ENCODE peak calls at places on chromosomes 2 and 18, in seven cellular contexts. Y, S, Q, M, V, Z and H are unnamed samples.

GRCh38 chr2:206443735-206444527 is 599 bp downstream of the ADAM23 start:
- DNase-seq in Y (peak), S (no peak), Q (peak), M (no peak), V (no peak), Z (no peak), H (peak)

GRCh38 chr2:224038830-224039079 is 331 bp downstream of the SERPINE2 start:
- DNase-seq in Y (no peak), S (no peak), Q (no peak), M (no peak), V (no peak), Z (no peak), H (no peak)

GRCh38 chr2:233000886-233001750 is 11.9 kb downstream of the NGEF start:
- DNase-seq in Y (no peak), S (no peak), Q (no peak), M (no peak), V (no peak), Z (no peak), H (no peak)

GRCh38 chr2:18001671-18002070 is 123.2 kb downstream of the KCNS3 start:
- DNase-seq in Y (no peak), S (no peak), Q (no peak), M (no peak), V (no peak), Z (no peak), H (no peak)

GRCh38 chr2:41906325-41906700 is 141.5 kb upstream of the PKDCC start:
- DNase-seq in Y (no peak), S (no peak), Q (peak), M (no peak), V (no peak), Z (no peak), H (no peak)

GRCh38 chr2:188291142-188291616 is 495 bp upstream of the GULP1 start:
- DNase-seq in Y (peak), S (peak), Q (peak), M (no peak), V (no peak), Z (no peak), H (peak)

GRCh38 chr2:72236445-72237067 is 88.9 kb upstream of the CYP26B1 start:
- DNase-seq in Y (no peak), S (no peak), Q (peak), M (no peak), V (no peak), Z (no peak), H (no peak)

GRCh38 chr18:21740474-21740723 is 193 bp upstream of the MIB1 start:
- DNase-seq in Y (peak), S (peak), Q (peak), M (peak), V (no peak), Z (peak), H (no peak)

GRCh38 chr2:219417374-219417773 is 803 bp upstream of the DES start:
- DNase-seq in Y (no peak), S (no peak), Q (no peak), M (no peak), V (no peak), Z (no peak), H (no peak)

GRCh38 chr2:72138921-72139381 is 8.7 kb downstream of the CYP26B1 start:
- DNase-seq in Y (no peak), S (no peak), Q (no peak), M (no peak), V (no peak), Z (no peak), H (peak)

GRCh38 chr2:210198326-210198725 is 26.9 kb downstream of the ACADL start:
- DNase-seq in Y (no peak), S (no peak), Q (peak), M (no peak), V (no peak), Z (no peak), H (no peak)

GRCh38 chr2:210190345-210190744 is 19.1 kb upstream of the KANSL1L start:
- DNase-seq in Y (no peak), S (no peak), Q (no peak), M (no peak), V (no peak), Z (no peak), H (no peak)

GRCh38 chr2:210199854-210200253 is 25.4 kb downstream of the ACADL start:
- DNase-seq in Y (no peak), S (no peak), Q (no peak), M (no peak), V (no peak), Z (no peak), H (no peak)

GRCh38 chr2:210199186-210199765 is 26.0 kb downstream of the ACADL start:
- DNase-seq in Y (no peak), S (peak), Q (peak), M (no peak), V (no peak), Z (peak), H (no peak)

DNA sequence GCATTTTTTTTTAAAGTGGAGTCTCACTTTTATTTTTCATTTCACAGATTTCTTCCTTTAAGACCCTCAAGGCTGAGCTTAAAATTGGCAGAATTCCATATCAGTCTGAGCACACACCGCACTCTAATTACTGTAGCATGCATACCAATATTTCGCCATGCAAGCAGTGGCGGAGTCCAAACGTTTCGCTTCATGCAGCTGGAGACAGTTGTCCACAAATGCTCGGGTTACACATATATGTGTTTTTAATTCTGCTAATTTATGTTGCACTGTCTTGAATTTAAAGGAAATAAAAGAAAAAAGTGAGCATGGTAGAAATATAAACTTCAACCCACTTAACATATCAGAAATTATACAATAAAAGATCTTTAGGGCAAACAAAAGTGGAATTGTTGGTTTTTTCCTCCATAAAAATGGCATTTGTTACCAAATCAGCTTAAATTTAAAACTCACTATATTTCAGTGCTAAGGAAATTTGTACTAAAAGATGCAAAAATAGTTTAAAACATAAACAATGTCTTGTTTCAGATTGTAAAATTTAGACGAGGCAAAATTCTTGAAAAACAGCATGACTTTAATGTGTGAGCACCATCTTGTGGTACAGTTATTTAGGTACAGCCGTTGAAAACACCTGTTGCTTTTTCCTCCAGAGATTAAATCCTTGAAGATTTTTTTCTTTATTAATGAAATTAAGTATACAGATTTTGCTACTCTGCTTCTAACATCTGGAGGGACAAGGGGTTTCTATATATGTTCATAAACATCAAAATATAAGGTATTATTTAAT is 24.1 kb upstream of the KANSL1L start:
- DNase-seq in Y (no peak), S (peak), Q (peak), M (no peak), V (no peak), Z (peak), H (peak)
- TF ChIP-seq RFX5 in Y (no peak), S (no peak), Q (no peak), M (no peak), V (no peak), Z (no peak), H (peak)

DNA sequence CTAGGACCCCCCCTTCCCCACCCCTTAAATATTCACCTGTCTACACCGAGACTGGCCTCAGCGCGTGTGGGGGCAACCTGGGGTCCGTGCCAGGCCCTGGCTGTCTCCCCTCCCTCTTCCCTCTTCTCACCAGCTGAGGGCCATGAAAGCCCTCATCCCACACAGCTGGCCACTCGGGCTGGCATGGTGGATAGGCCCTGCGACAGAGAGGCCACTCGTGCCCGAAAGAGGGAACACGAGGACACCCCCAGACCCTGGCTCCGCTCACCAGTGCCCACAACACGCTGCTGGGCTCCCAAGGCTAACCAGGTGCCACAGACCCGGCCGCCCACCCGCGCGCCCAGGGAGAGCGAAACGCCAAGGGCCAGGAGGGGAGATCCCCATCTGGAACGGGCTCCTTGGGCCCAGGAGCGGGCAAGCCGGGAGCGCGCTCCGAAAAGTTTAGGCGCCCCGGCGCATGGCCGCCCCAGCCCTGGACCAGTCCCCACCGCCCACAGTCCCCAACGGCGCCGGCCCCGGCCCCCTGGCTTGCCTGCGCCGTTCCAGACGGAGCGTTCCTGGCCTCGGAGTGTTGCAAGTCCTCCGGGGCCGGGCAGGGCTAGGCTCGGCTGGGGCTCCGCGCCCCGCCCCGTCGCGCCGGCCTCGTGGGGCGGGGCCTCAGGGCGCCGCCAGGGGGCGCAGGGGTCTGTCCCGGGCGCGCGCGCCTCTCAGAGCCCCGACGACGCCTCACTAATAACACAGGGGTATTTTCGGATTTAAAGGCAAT is at the start of gene TMBIM1:
- DNase-seq in Y (peak), S (peak), Q (peak), M (no peak), V (no peak), Z (peak), H (no peak)
- TF ChIP-seq RFX5 in Y (peak), S (no peak), Q (peak), M (no peak), V (no peak), Z (no peak), H (no peak)

GRCh38 chr2:217972490-217972889 is 30.3 kb downstream of the TNS1 start:
- DNase-seq in Y (no peak), S (no peak), Q (no peak), M (no peak), V (no peak), Z (no peak), H (no peak)
- TF ChIP-seq RFX5 in Y (no peak), S (no peak), Q (no peak), M (no peak), V (no peak), Z (no peak), H (no peak)

GRCh38 chr2:234708091-234708683 is 211.3 kb upstream of the ARL4C start:
- DNase-seq in Y (no peak), S (no peak), Q (no peak), M (no peak), V (no peak), Z (no peak), H (no peak)
- TF ChIP-seq RFX5 in Y (no peak), S (no peak), Q (no peak), M (no peak), V (no peak), Z (no peak), H (no peak)

GRCh38 chr2:19614066-19614465 is 255.6 kb upstream of the OSR1 start:
- DNase-seq in Y (no peak), S (no peak), Q (peak), M (no peak), V (no peak), Z (no peak), H (no peak)

GRCh38 chr2:19609266-19609665 is 250.8 kb upstream of the OSR1 start:
- DNase-seq in Y (no peak), S (no peak), Q (peak), M (no peak), V (no peak), Z (peak), H (no peak)

GRCh38 chr2:19611491-19612332 is 253.3 kb upstream of the OSR1 start:
- DNase-seq in Y (peak), S (no peak), Q (peak), M (no peak), V (no peak), Z (peak), H (no peak)

GRCh38 chr2:19607400-19607799 is 249.0 kb upstream of the OSR1 start:
- DNase-seq in Y (peak), S (no peak), Q (peak), M (no peak), V (no peak), Z (no peak), H (no peak)

DNA sequence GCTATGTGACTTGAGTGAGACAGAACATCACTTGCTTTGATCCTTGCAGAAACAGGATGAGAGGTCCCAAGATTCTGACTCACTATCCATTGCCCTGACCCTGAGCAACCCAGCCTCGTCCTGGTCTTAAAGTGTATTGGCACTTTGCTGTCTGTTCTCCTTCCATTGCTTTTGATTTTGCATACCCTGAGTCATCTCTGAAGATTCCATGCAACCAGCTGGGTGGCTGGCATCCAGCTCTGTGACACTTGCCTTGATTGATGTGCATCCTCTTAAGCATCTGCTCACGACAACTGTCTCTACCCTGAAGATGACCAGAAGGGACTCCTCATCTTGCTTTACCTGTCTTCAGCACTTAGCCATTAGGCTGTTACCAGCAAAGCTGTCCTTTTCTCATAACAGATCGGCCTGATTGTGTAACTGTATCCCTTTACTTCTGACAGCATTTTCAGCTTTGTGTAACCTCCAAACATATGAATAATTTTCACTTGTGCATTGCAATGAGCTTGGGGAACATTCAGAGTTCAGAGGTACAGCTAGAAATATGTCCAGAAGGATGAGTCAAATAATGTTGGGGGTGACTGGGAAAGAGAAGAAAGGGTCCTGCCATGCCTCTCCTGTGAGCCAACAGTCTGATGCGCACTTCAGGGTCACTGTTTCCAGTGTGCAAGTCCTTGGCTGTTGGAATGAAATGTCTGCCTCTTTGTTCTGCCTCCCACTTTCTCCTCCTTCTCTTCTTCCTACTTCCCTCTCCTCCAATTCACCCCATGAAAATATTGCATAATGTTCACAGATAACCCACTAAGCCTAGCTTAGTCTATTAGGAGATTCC is 249.7 kb upstream of the OSR1 start:
- DNase-seq in Y (peak), S (no peak), Q (peak), M (no peak), V (no peak), Z (no peak), H (no peak)
- TF ChIP-seq RFX5 in Y (no peak), S (no peak), Q (no peak), M (no peak), V (no peak), Z (no peak), H (no peak)

GRCh38 chr18:26089247-26090129 is 925 bp downstream of the SS18 start:
- DNase-seq in Y (no peak), S (peak), Q (peak), M (no peak), V (no peak), Z (peak), H (peak)

GRCh38 chr18:26090130-26091046 is at the start of gene SS18:
- DNase-seq in Y (peak), S (peak), Q (peak), M (peak), V (peak), Z (peak), H (peak)

GRCh38 chr18:26088482-26088881 is 1.9 kb downstream of the SS18 start:
- DNase-seq in Y (no peak), S (peak), Q (no peak), M (no peak), V (no peak), Z (no peak), H (no peak)

GRCh38 chr18:26085056-26085455 is 5.4 kb downstream of the SS18 start:
- DNase-seq in Y (no peak), S (peak), Q (no peak), M (no peak), V (no peak), Z (no peak), H (no peak)

DNA sequence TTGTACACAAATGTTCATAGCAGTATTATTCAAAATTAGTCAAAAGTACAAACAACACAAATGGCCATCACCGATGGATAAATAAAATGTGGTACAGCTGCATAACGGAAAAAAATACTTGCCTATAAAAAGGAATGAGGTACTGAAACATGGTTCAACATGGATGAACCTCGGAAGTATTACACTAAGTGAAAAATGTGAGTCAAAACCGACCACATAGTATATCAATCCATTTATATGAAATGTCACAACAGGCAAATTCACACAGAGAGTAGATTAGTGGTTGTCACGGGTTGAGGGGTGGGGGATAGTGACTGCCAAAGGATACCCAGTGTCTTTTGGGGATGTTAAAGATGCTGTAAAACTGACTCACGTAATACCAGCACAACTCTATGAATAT is 3.5 kb downstream of the SS18 start:
- DNase-seq in Y (no peak), S (no peak), Q (no peak), M (no peak), V (no peak), Z (no peak), H (no peak)
- TF ChIP-seq RFX5 in Y (no peak), S (no peak), Q (no peak), M (no peak), V (no peak), Z (no peak), H (no peak)

GRCh38 chr18:32040936-32041335 is 22.3 kb downstream of the RNF125 start:
- DNase-seq in Y (no peak), S (no peak), Q (no peak), M (no peak), V (no peak), Z (no peak), H (no peak)
- TF ChIP-seq RFX5 in Y (no peak), S (no peak), Q (no peak), M (no peak), V (no peak), Z (no peak), H (no peak)

GRCh38 chr2:190722825-190723224 is 73.9 kb downstream of the NAB1 start:
- DNase-seq in Y (no peak), S (no peak), Q (no peak), M (no peak), V (no peak), Z (no peak), H (no peak)
- TF ChIP-seq RFX5 in Y (no peak), S (no peak), Q (no peak), M (no peak), V (no peak), Z (no peak), H (no peak)